ENCODE peak calls at places on chromosomes 6 and 20, in ten cellular contexts. W is stimulated activated naive CD8-positive, alpha-beta T cell treated with anti-CD3 and anti-CD28 coated beads, Interleukin-15, amount 100 ng/mL, for 72 hours; K is Calu3; X is GM12865; M is substantia nigra; O is lower leg skin; C is fibroblast of the conjunctiva; R is activated CD4-positive, alpha-beta T cell treated with anti-CD3 and anti-CD28 coated beads for 48 hours; N is head of caudate nucleus; F is ELR. Z is an unnamed sample.

GRCh38 chr20:14142964-14143627 is 147.8 kb downstream of the MACROD2 start:
- DNase-seq in W (no peak), K (no peak), X (no peak), M (no peak), O (no peak), C (peak), R (no peak), N (no peak), F (no peak), Z (no peak)

GRCh38 chr6:146336200-146336599 is 207.4 kb upstream of the RAB32 start:
- DNase-seq in W (no peak), K (no peak), X (no peak), M (no peak), O (no peak), C (no peak), R (no peak), N (no peak), F (no peak), Z (no peak)

GRCh38 chr6:27254566-27254965 is 7.1 kb downstream of the PRSS16 start:
- DNase-seq in W (no peak), K (no peak), X (no peak), M (no peak), O (no peak), C (no peak), R (no peak), N (no peak), F (no peak), Z (no peak)

GRCh38 chr20:40698281-40698680 is 9.2 kb upstream of the MAFB start:
- DNase-seq in W (no peak), K (no peak), X (no peak), M (no peak), O (no peak), C (no peak), R (no peak), N (no peak), F (no peak), Z (no peak)

GRCh38 chr6:6884193-6884627 is 223.6 kb upstream of the RREB1 start:
- DNase-seq in W (no peak), K (no peak), X (no peak), M (no peak), O (no peak), C (no peak), R (no peak), N (no peak), F (no peak), Z (no peak)

GRCh38 chr6:3489961-3490621 is 33.2 kb upstream of the SLC22A23 start:
- DNase-seq in W (no peak), K (no peak), X (no peak), M (no peak), O (no peak), C (no peak), R (no peak), N (no peak), F (no peak), Z (no peak)

GRCh38 chr6:126664271-126664670 is 324.4 kb downstream of the CENPW start:
- DNase-seq in W (no peak), K (no peak), X (no peak), M (no peak), O (no peak), C (peak), R (no peak), N (no peak), F (no peak), Z (no peak)

GRCh38 chr20:64159711-64160110 is 4.5 kb upstream of the MYT1 start:
- DNase-seq in W (no peak), K (no peak), X (no peak), M (no peak), O (no peak), C (no peak), R (no peak), N (no peak), F (no peak), Z (peak)

GRCh38 chr6:138086573-138087196 is 20.5 kb downstream of the PERP start:
- DNase-seq in W (no peak), K (peak), X (no peak), M (no peak), O (no peak), C (no peak), R (no peak), N (no peak), F (peak), Z (no peak)

GRCh38 chr20:57582432-57583288 is 21.8 kb downstream of the PCK1 start:
- DNase-seq in W (no peak), K (peak), X (no peak), M (no peak), O (peak), C (no peak), R (no peak), N (no peak), F (no peak), Z (peak)